ENCODE peak calls at places on chromosome 6, in five cellular contexts. U, G, S, X and M are unnamed samples.
A peak's percentile ranks its signal among the peaks of the same experiment; 100 is the strongest.

GRCh38 chr6:148747145-148747492 is 289 bp downstream of the UST start:
- DNase-seq in G (no peak), U (no peak), X (no peak), S (peak; percentile 54), M (no peak)

GRCh38 chr6:161618816-161619454 is 345.1 kb upstream of the AGPAT4 start:
- DNase-seq in G (peak; percentile 77), U (no peak), S (peak; percentile 48), X (no peak), M (peak; percentile 92)

GRCh38 chr6:116287668-116288282 is 8.0 kb upstream of the TSPYL1 start:
- DNase-seq in U (no peak), X (peak; percentile 13), G (peak; percentile 28), S (no peak), M (peak; percentile 72)

GRCh38 chr6:165843121-165843520 is 180.1 kb upstream of the PDE10A start:
- DNase-seq in S (no peak), U (no peak), X (no peak), G (no peak), M (no peak)

GRCh38 chr6:170088349-170088951 is 202.4 kb downstream of the DLL1 start:
- DNase-seq in S (peak; percentile 8), U (peak; percentile 62), G (no peak), X (no peak), M (no peak)

GRCh38 chr6:24740861-24741260 is 21.9 kb upstream of the C6orf62 start:
- DNase-seq in S (no peak), G (no peak), X (no peak), U (no peak), M (no peak)

GRCh38 chr6:26354162-26354561 is 10.8 kb upstream of the BTN3A2 start:
- DNase-seq in S (no peak), X (no peak), G (no peak), U (no peak), M (no peak)

GRCh38 chr6:29763491-29764289 is 40.5 kb downstream of the HLA-F start:
- DNase-seq in U (peak; percentile 55), G (no peak), S (no peak), X (no peak), M (peak; percentile 83)